ENCODE peak calls at places on chromosome 16, in four cellular contexts. One of them, this sample, is unnamed.

GRCh38 chr16:57619606-57620315 is 8.7 kb upstream of the ADGRG1 start:
- DNase-seq in IMR-90: no peak
- DNase-seq in K562: no peak
- DNase-seq in A549: no peak
- DNase-seq in this sample: no peak

GRCh38 chr16:20906225-20906870 is 5.8 kb downstream of the LYRM1 start:
- DNase-seq in IMR-90: peak; percentile 85
- DNase-seq in K562: no peak
- DNase-seq in A549: no peak
- DNase-seq in this sample: no peak

GRCh38 chr16:19690196-19690595 is 27.8 kb downstream of the KNOP1 start:
- DNase-seq in IMR-90: no peak
- DNase-seq in K562: no peak
- DNase-seq in A549: no peak
- DNase-seq in this sample: no peak

GRCh38 chr16:77596243-77596642 is 126.1 kb upstream of the NUDT7 start:
- DNase-seq in IMR-90: peak; percentile 1
- DNase-seq in K562: no peak
- DNase-seq in A549: no peak
- DNase-seq in this sample: no peak

GRCh38 chr16:16861546-16861945 is 482.6 kb downstream of the NPIPA7 start:
- DNase-seq in IMR-90: peak; percentile 32
- DNase-seq in K562: peak; percentile 42
- DNase-seq in A549: peak; percentile 38
- DNase-seq in this sample: no peak

GRCh38 chr16:12184419-12184831 is 207.9 kb downstream of the SNX29 start:
- DNase-seq in IMR-90: no peak
- DNase-seq in K562: no peak
- DNase-seq in A549: no peak
- DNase-seq in this sample: no peak

GRCh38 chr16:668519-669171 is 713 bp downstream of the RHOT2 start:
- DNase-seq in IMR-90: no peak
- DNase-seq in K562: peak; percentile 35
- DNase-seq in A549: no peak
- DNase-seq in this sample: no peak

GRCh38 chr16:76653390-76654026 is 376.3 kb downstream of the CNTNAP4 start:
- DNase-seq in IMR-90: peak; percentile 28
- DNase-seq in K562: peak; percentile 8
- DNase-seq in A549: peak; percentile 32
- DNase-seq in this sample: no peak

GRCh38 chr16:85851034-85851780 is 47.8 kb upstream of the IRF8 start:
- DNase-seq in IMR-90: no peak
- DNase-seq in K562: no peak
- DNase-seq in A549: no peak
- DNase-seq in this sample: no peak

GRCh38 chr16:89113152-89113547 is 19.5 kb downstream of the ACSF3 start:
- DNase-seq in IMR-90: no peak
- DNase-seq in K562: no peak
- DNase-seq in A549: no peak
- DNase-seq in this sample: no peak

GRCh38 chr16:72902276-72902675 is 145.7 kb downstream of the ZFHX3 start:
- DNase-seq in IMR-90: no peak
- DNase-seq in K562: no peak
- DNase-seq in A549: no peak
- DNase-seq in this sample: no peak

GRCh38 chr16:71722801-71723536 is 1.5 kb downstream of the PHLPP2 start:
- DNase-seq in IMR-90: peak; percentile 54
- DNase-seq in K562: peak; percentile 65
- DNase-seq in A549: peak; percentile 77
- DNase-seq in this sample: peak; percentile 50

GRCh38 chr16:69321080-69321479 is 9.3 kb downstream of the PDF start:
- DNase-seq in IMR-90: no peak
- DNase-seq in K562: no peak
- DNase-seq in A549: no peak
- DNase-seq in this sample: no peak

GRCh38 chr16:50261707-50262235 is 4.6 kb upstream of the ADCY7 start:
- DNase-seq in IMR-90: no peak
- DNase-seq in K562: no peak
- DNase-seq in A549: no peak
- DNase-seq in this sample: no peak

GRCh38 chr16:10828851-10829331 is 10.3 kb upstream of the TVP23A start:
- DNase-seq in IMR-90: peak; percentile 53
- DNase-seq in K562: no peak
- DNase-seq in A549: no peak
- DNase-seq in this sample: peak; percentile 49

GRCh38 chr16:81623365-81624102 is 155.6 kb upstream of the PLCG2 start:
- DNase-seq in IMR-90: peak; percentile 43
- DNase-seq in K562: peak; percentile 53
- DNase-seq in A549: peak; percentile 73
- DNase-seq in this sample: no peak

GRCh38 chr16:17227278-17227677 is 243.5 kb downstream of the XYLT1 start:
- DNase-seq in IMR-90: no peak
- DNase-seq in K562: no peak
- DNase-seq in A549: no peak
- DNase-seq in this sample: peak; percentile 38

GRCh38 chr16:88759245-88759975 is 25.6 kb downstream of the PIEZO1 start:
- DNase-seq in IMR-90: peak; percentile 49
- DNase-seq in K562: peak; percentile 32
- DNase-seq in A549: no peak
- DNase-seq in this sample: no peak

GRCh38 chr16:68313116-68313515 is 2.3 kb downstream of the PRMT7 start:
- DNase-seq in IMR-90: no peak
- DNase-seq in K562: no peak
- DNase-seq in A549: no peak
- DNase-seq in this sample: no peak

GRCh38 chr16:67370686-67371085 is 22.6 kb downstream of the TPPP3 start:
- DNase-seq in IMR-90: no peak
- DNase-seq in K562: no peak
- DNase-seq in A549: no peak
- DNase-seq in this sample: no peak

GRCh38 chr16:58459344-58460218 is 40.4 kb upstream of the NDRG4 start:
- DNase-seq in IMR-90: peak; percentile 43
- DNase-seq in K562: no peak
- DNase-seq in A549: peak; percentile 68
- DNase-seq in this sample: no peak

DNA sequence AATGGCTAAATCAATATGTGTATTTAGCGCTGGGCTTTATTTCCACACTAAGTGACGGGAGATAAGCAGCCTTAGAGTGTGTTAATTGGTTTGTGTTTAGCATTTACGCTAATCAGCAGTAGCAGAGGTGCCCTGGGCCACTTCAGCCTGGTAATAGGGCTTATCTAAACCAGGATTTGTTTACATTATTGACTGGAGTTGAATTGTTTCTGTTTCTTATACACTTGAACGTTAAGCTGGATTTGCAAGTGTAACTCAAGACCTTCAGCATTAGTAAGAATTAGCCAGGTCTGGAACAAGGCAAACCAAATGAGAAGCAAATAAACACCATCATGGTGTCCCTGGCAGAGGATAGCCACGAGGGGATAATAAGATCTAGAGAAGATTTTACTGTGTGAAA is 313.6 kb downstream of the HS3ST4 start:
- DNase-seq in IMR-90: no peak
- DNase-seq in K562: no peak
- DNase-seq in A549: no peak
- DNase-seq in this sample: no peak
- TF ChIP-seq RFX5 in IMR-90: no peak
- TF ChIP-seq RFX5 in K562: no peak
- TF ChIP-seq RFX5 in A549: no peak
- TF ChIP-seq RFX5 in this sample: no peak

GRCh38 chr16:80612461-80613017 is 71.7 kb downstream of the DYNLRB2 start:
- DNase-seq in IMR-90: no peak
- DNase-seq in K562: no peak
- DNase-seq in A549: no peak
- DNase-seq in this sample: no peak

GRCh38 chr16:80615751-80616150 is 75.0 kb downstream of the DYNLRB2 start:
- DNase-seq in IMR-90: no peak
- DNase-seq in K562: no peak
- DNase-seq in A549: no peak
- DNase-seq in this sample: peak; percentile 17

GRCh38 chr16:80611930-80612327 is 71.1 kb downstream of the DYNLRB2 start:
- DNase-seq in IMR-90: no peak
- DNase-seq in K562: peak; percentile 25
- DNase-seq in A549: no peak
- DNase-seq in this sample: no peak

GRCh38 chr16:80616362-80616761 is 75.6 kb downstream of the DYNLRB2 start:
- DNase-seq in IMR-90: no peak
- DNase-seq in K562: no peak
- DNase-seq in A549: no peak
- DNase-seq in this sample: no peak

GRCh38 chr16:80614908-80615696 is 74.3 kb downstream of the DYNLRB2 start:
- DNase-seq in IMR-90: peak; percentile 86
- DNase-seq in K562: no peak
- DNase-seq in A549: peak; percentile 53
- DNase-seq in this sample: peak; percentile 10
- TF ChIP-seq RFX5 in IMR-90: no peak
- TF ChIP-seq RFX5 in K562: no peak
- TF ChIP-seq RFX5 in A549: no peak
- TF ChIP-seq RFX5 in this sample: no peak

GRCh38 chr16:74608944-74609343 is 2.0 kb upstream of the GLG1 start:
- DNase-seq in IMR-90: no peak
- DNase-seq in K562: no peak
- DNase-seq in A549: no peak
- DNase-seq in this sample: no peak
- TF ChIP-seq RFX5 in IMR-90: no peak
- TF ChIP-seq RFX5 in K562: no peak
- TF ChIP-seq RFX5 in A549: no peak
- TF ChIP-seq RFX5 in this sample: no peak

GRCh38 chr16:83615553-83615952 is 192.2 kb upstream of the HSBP1 start:
- DNase-seq in IMR-90: peak; percentile 48
- DNase-seq in K562: no peak
- DNase-seq in A549: no peak
- DNase-seq in this sample: no peak
- TF ChIP-seq RFX5 in IMR-90: no peak
- TF ChIP-seq RFX5 in K562: no peak
- TF ChIP-seq RFX5 in A549: no peak
- TF ChIP-seq RFX5 in this sample: no peak

GRCh38 chr16:86994215-86994614 is 323.0 kb downstream of the C16orf95 start:
- DNase-seq in IMR-90: no peak
- DNase-seq in K562: no peak
- DNase-seq in A549: no peak
- DNase-seq in this sample: no peak

GRCh38 chr16:86993426-86994110 is 323.6 kb downstream of the C16orf95 start:
- DNase-seq in IMR-90: no peak
- DNase-seq in K562: no peak
- DNase-seq in A549: no peak
- DNase-seq in this sample: no peak

GRCh38 chr16:86992587-86992986 is 324.6 kb downstream of the C16orf95 start:
- DNase-seq in IMR-90: no peak
- DNase-seq in K562: no peak
- DNase-seq in A549: no peak
- DNase-seq in this sample: no peak

GRCh38 chr16:86990451-86990850 is 326.7 kb downstream of the C16orf95 start:
- DNase-seq in IMR-90: no peak
- DNase-seq in K562: no peak
- DNase-seq in A549: no peak
- DNase-seq in this sample: no peak

GRCh38 chr16:86991679-86992078 is 325.5 kb downstream of the C16orf95 start:
- DNase-seq in IMR-90: peak; percentile 88
- DNase-seq in K562: no peak
- DNase-seq in A549: no peak
- DNase-seq in this sample: no peak
- TF ChIP-seq RFX5 in IMR-90: no peak
- TF ChIP-seq RFX5 in K562: no peak
- TF ChIP-seq RFX5 in A549: no peak
- TF ChIP-seq RFX5 in this sample: no peak

GRCh38 chr16:74446866-74447265 is 25.6 kb upstream of the CLEC18B start:
- DNase-seq in IMR-90: no peak
- DNase-seq in K562: no peak
- DNase-seq in A549: no peak
- DNase-seq in this sample: no peak
- TF ChIP-seq RFX5 in IMR-90: no peak
- TF ChIP-seq RFX5 in K562: no peak
- TF ChIP-seq RFX5 in A549: no peak
- TF ChIP-seq RFX5 in this sample: no peak

This sample was measured in H1.